ENCODE peak calls at places on chromosome 15, in nine cellular contexts. X is OCI-LY7, N is Panc1, Q is left ventricle myocardium inferior, L is neural progenitor cell, O is adrenal gland, Y is psoas muscle, A is heart left ventricle, Z is fibroblast of lung. J is an unnamed sample.
A peak's percentile ranks its signal among the peaks of the same experiment; 100 is the strongest.

GRCh38 chr15:27903405-27903804 is 195.7 kb downstream of the OCA2 start:
- DNase-seq in N (no peak), A (no peak), Y (no peak), O (no peak), Q (no peak), L (no peak), X (no peak), Z (no peak), J (no peak)

GRCh38 chr15:67882487-67883227 is 42.8 kb upstream of the RNU6-1 start:
- DNase-seq in O (peak; percentile 66), X (peak; percentile 67), L (no peak), Z (no peak), A (no peak), N (no peak), Y (no peak), Q (no peak), J (peak; percentile 28)

GRCh38 chr15:91302588-91303439 is 202.8 kb downstream of the SV2B start:
- DNase-seq in X (peak; percentile 66), O (peak; percentile 58), A (peak; percentile 32), N (peak; percentile 43), L (peak; percentile 87), Q (no peak), Y (no peak), Z (peak; percentile 77), J (peak; percentile 58)

GRCh38 chr15:68083463-68083862 is 29.3 kb downstream of the PIAS1 start:
- DNase-seq in L (no peak), Q (no peak), Z (no peak), O (no peak), Y (no peak), A (no peak), X (no peak), N (no peak), J (no peak)

GRCh38 chr15:38251726-38252480 is 733 bp upstream of the SPRED1 start:
- DNase-seq in N (peak; percentile 82), Q (peak; percentile 93), Y (peak; percentile 94), O (peak; percentile 93), A (peak; percentile 94), Z (peak; percentile 100), X (peak; percentile 93), L (peak; percentile 99), J (peak; percentile 99)

GRCh38 chr15:50247819-50248650 is 17.5 kb downstream of the HDC start:
- DNase-seq in Y (no peak), A (peak; percentile 46), Z (no peak), X (no peak), L (no peak), Q (peak; percentile 18), N (no peak), O (peak; percentile 91), J (peak; percentile 54)

GRCh38 chr15:41104234-41104633 is 11.8 kb downstream of the INO80 start:
- DNase-seq in Z (peak; percentile 82), Q (no peak), A (no peak), N (no peak), Y (no peak), X (no peak), L (no peak), O (no peak), J (peak; percentile 9)

GRCh38 chr15:69311319-69311721 is 12.6 kb downstream of the PAQR5 start:
- DNase-seq in O (no peak), L (no peak), A (no peak), X (no peak), N (no peak), Q (no peak), Y (no peak), Z (peak; percentile 15), J (no peak)

GRCh38 chr15:36278219-36278618 is 301.2 kb upstream of the CDIN1 start:
- DNase-seq in L (peak; percentile 13), O (no peak), N (no peak), A (no peak), Y (no peak), Q (no peak), Z (peak; percentile 41), X (no peak), J (peak; percentile 24)
- TF ChIP-seq CTCF in L (peak; percentile 25), O (no peak), N (no peak), A (no peak), Y (no peak), Q (no peak), Z (peak; percentile 30), X (peak; percentile 14), J (peak; percentile 17)

GRCh38 chr15:57597431-57597830 is 5.7 kb downstream of the MYZAP start:
- DNase-seq in Z (no peak), Y (no peak), Q (no peak), N (no peak), X (no peak), A (no peak), L (no peak), O (no peak), J (no peak)

GRCh38 chr15:57595011-57595866 is 3.5 kb downstream of the MYZAP start:
- DNase-seq in Y (no peak), N (no peak), L (no peak), X (no peak), A (peak; percentile 73), Z (no peak), O (peak; percentile 85), Q (peak; percentile 74), J (no peak)

GRCh38 chr15:57596978-57597377 is 5.3 kb downstream of the MYZAP start:
- DNase-seq in Z (no peak), Y (no peak), Q (no peak), N (no peak), X (no peak), A (no peak), L (no peak), O (no peak), J (no peak)

GRCh38 chr15:57594479-57594878 is 2.8 kb downstream of the MYZAP start:
- DNase-seq in Y (no peak), A (no peak), Q (no peak), O (no peak), X (no peak), N (no peak), L (no peak), Z (no peak), J (no peak)

GRCh38 chr15:57596301-57596855 is 4.7 kb downstream of the MYZAP start:
- DNase-seq in N (no peak), O (no peak), A (no peak), Z (no peak), Y (no peak), X (no peak), L (no peak), Q (no peak), J (no peak)
- H3K4me3 ChIP-seq in N (no peak overlapping the region), O (no peak overlapping the region), A (no peak overlapping the region), Z (no peak overlapping the region), Y (no peak overlapping the region), X (no peak overlapping the region), L (no peak overlapping the region), Q (peak overlapping the region; percentile 61), J (no peak overlapping the region)

GRCh38 chr15:72220678-72221077 is 10.3 kb downstream of the PKM start:
- DNase-seq in Z (no peak), Q (no peak), N (no peak), X (no peak), O (no peak), A (no peak), L (no peak), Y (no peak), J (no peak)

GRCh38 chr15:72227720-72228119 is 3.3 kb downstream of the PKM start:
- DNase-seq in O (no peak), Z (peak; percentile 6), L (no peak), N (no peak), Q (no peak), A (no peak), X (no peak), Y (no peak), J (no peak)

GRCh38 chr15:72217216-72217615 is 13.8 kb downstream of the PKM start:
- DNase-seq in N (no peak), Q (no peak), Y (no peak), O (no peak), A (no peak), L (no peak), X (no peak), Z (no peak), J (no peak)

GRCh38 chr15:72227192-72227586 is 3.8 kb downstream of the PKM start:
- DNase-seq in L (no peak), N (no peak), Y (peak; percentile 72), X (peak; percentile 24), Q (no peak), A (no peak), Z (peak; percentile 79), O (peak; percentile 72), J (peak; percentile 90)

DNA sequence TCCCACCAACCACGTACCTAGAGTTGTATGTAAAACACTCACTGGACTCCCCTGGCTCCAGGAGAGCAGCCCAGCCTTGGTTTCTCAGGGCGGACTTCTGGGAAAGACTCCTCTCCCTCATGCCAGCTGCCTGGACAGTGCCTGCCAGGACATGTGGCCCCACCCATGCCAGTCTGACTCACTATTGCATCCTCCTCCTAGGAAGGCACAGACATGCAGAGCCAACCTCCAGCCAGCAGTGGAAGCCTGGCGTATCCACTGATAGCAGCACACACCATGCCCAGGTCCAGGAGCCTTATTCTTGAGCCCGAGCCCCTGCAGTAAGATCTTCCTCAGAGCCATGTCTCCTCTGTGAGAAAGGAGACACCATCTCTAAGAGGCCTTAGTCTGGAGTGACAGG is 8.6 kb downstream of the PKM start:
- DNase-seq in N (no peak), L (no peak), Y (peak; percentile 90), O (peak; percentile 95), A (peak; percentile 61), Z (peak; percentile 20), X (no peak), Q (peak; percentile 45), J (no peak)
- TF ChIP-seq CTCF in N (no peak), L (no peak), Y (peak; percentile 7), O (no peak), A (no peak), Z (no peak), X (no peak), Q (no peak), J (no peak)

GRCh38 chr15:56996093-56996492 is 77.6 kb downstream of the TCF12 start:
- DNase-seq in X (no peak), A (no peak), Z (no peak), Q (no peak), Y (no peak), L (no peak), N (no peak), O (no peak), J (no peak)
- H3K4me3 ChIP-seq in X (no peak overlapping the region), A (no peak overlapping the region), Z (no peak overlapping the region), Q (no peak overlapping the region), Y (no peak overlapping the region), L (no peak overlapping the region), N (no peak overlapping the region), O (no peak overlapping the region), J (no peak overlapping the region)

GRCh38 chr15:82648257-82649103 is 1.3 kb upstream of the CPEB1 start:
- DNase-seq in A (no peak), Z (peak; percentile 16), O (no peak), Y (no peak), X (no peak), Q (no peak), N (no peak), L (peak; percentile 65), J (no peak)
- TF ChIP-seq CTCF in A (no peak), Z (no peak), O (no peak), Y (no peak), X (no peak), Q (no peak), N (no peak), L (peak; percentile 40), J (no peak)